ENCODE peak calls at places on chromosome 19, in eight cellular contexts. One of them, this sample, is unnamed.

GRCh38 chr19:367963-368623 is 23.5 kb upstream of the MIER2 start:
- DNase-seq in OCI-LY7: no peak
- DNase-seq in choroid plexus epithelial cell: no peak
- DNase-seq in ovary: no peak
- DNase-seq in psoas muscle: no peak
- DNase-seq in brain microvascular endothelial cell: no peak
- DNase-seq in esophagus muscularis mucosa: no peak
- DNase-seq in endothelial cell of umbilical vein: no peak
- DNase-seq in this sample: no peak

GRCh38 chr19:7533281-7533819 is 2.2 kb upstream of the PNPLA6 start:
- DNase-seq in ovary: peak; percentile 84
- DNase-seq in endothelial cell of umbilical vein: peak; percentile 51
- DNase-seq in esophagus muscularis mucosa: no peak
- DNase-seq in brain microvascular endothelial cell: no peak
- DNase-seq in choroid plexus epithelial cell: peak; percentile 67
- DNase-seq in OCI-LY7: no peak
- DNase-seq in psoas muscle: peak; percentile 80
- DNase-seq in this sample: no peak

GRCh38 chr19:47698631-47699359 is 14.4 kb upstream of the EHD2 start:
- DNase-seq in OCI-LY7: no peak
- DNase-seq in ovary: no peak
- DNase-seq in esophagus muscularis mucosa: no peak
- DNase-seq in endothelial cell of umbilical vein: no peak
- DNase-seq in psoas muscle: no peak
- DNase-seq in brain microvascular endothelial cell: no peak
- DNase-seq in choroid plexus epithelial cell: no peak
- DNase-seq in this sample: no peak

GRCh38 chr19:11463391-11463790 is 17.5 kb downstream of the ELAVL3 start:
- DNase-seq in choroid plexus epithelial cell: no peak
- DNase-seq in OCI-LY7: peak; percentile 38
- DNase-seq in esophagus muscularis mucosa: no peak
- DNase-seq in ovary: no peak
- DNase-seq in brain microvascular endothelial cell: no peak
- DNase-seq in psoas muscle: no peak
- DNase-seq in endothelial cell of umbilical vein: no peak
- DNase-seq in this sample: no peak

GRCh38 chr19:52897149-52897935 is at the start of gene ZNF320:
- DNase-seq in esophagus muscularis mucosa: peak; percentile 99
- DNase-seq in psoas muscle: peak; percentile 97
- DNase-seq in ovary: peak; percentile 98
- DNase-seq in choroid plexus epithelial cell: peak; percentile 94
- DNase-seq in OCI-LY7: peak; percentile 97
- DNase-seq in brain microvascular endothelial cell: peak; percentile 89
- DNase-seq in endothelial cell of umbilical vein: peak; percentile 96
- DNase-seq in this sample: peak; percentile 86

GRCh38 chr19:29211562-29212416 is 1.2 kb downstream of the UQCRFS1 start:
- DNase-seq in psoas muscle: no peak
- DNase-seq in brain microvascular endothelial cell: peak; percentile 9
- DNase-seq in OCI-LY7: no peak
- DNase-seq in choroid plexus epithelial cell: peak; percentile 31
- DNase-seq in endothelial cell of umbilical vein: no peak
- DNase-seq in ovary: no peak
- DNase-seq in esophagus muscularis mucosa: peak; percentile 68
- DNase-seq in this sample: no peak

GRCh38 chr19:38194061-38194701 is 29.8 kb downstream of the DPF1 start:
- DNase-seq in psoas muscle: no peak
- DNase-seq in choroid plexus epithelial cell: no peak
- DNase-seq in esophagus muscularis mucosa: no peak
- DNase-seq in OCI-LY7: no peak
- DNase-seq in brain microvascular endothelial cell: no peak
- DNase-seq in ovary: no peak
- DNase-seq in endothelial cell of umbilical vein: no peak
- DNase-seq in this sample: no peak

GRCh38 chr19:13366529-13367143 is 139.6 kb downstream of the CACNA1A start:
- DNase-seq in esophagus muscularis mucosa: no peak
- DNase-seq in choroid plexus epithelial cell: peak; percentile 24
- DNase-seq in ovary: no peak
- DNase-seq in endothelial cell of umbilical vein: peak; percentile 28
- DNase-seq in brain microvascular endothelial cell: no peak
- DNase-seq in OCI-LY7: peak; percentile 17
- DNase-seq in psoas muscle: no peak
- DNase-seq in this sample: no peak

GRCh38 chr19:27974082-27974513 is 1238.9 kb downstream of the UQCRFS1 start:
- DNase-seq in OCI-LY7: peak; percentile 31
- DNase-seq in brain microvascular endothelial cell: peak; percentile 4
- DNase-seq in psoas muscle: no peak
- DNase-seq in ovary: peak; percentile 16
- DNase-seq in endothelial cell of umbilical vein: no peak
- DNase-seq in esophagus muscularis mucosa: no peak
- DNase-seq in choroid plexus epithelial cell: peak; percentile 58
- DNase-seq in this sample: peak; percentile 18

DNA sequence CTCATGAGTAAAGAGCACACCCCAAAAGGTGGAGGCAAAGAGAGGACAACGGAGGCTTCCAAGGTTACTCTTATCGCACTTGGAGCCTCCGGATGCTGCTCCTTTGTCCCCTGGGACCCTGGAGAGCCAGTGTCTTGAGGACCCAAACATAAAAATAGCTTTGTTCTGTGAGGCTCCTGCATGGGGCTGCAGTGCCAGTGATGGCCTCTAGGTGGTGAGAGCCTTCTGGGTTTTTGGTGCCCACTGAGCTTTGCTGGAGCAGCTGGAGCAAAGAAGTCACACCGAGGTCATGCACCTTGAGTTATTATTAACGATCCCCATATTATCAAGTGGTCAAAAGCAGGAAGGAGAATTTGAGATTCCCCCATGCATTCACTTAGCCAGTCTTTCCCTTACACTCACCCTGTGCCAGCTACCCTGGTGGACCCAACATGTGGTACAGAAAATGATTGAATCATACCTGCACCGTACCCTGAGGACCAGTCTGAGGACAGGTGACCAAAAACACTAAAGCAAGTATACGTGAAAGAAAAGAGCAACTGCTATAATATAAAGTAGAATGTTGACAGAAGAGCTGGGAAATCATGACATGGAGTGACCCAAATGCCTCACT is 41.5 kb downstream of the ZNF682 start:
- DNase-seq in brain microvascular endothelial cell: no peak
- DNase-seq in esophagus muscularis mucosa: no peak
- DNase-seq in OCI-LY7: peak; percentile 56
- DNase-seq in ovary: peak; percentile 21
- DNase-seq in choroid plexus epithelial cell: no peak
- DNase-seq in endothelial cell of umbilical vein: no peak
- DNase-seq in psoas muscle: peak; percentile 14
- DNase-seq in this sample: no peak
- TF ChIP-seq CTCF in brain microvascular endothelial cell: peak; percentile 54
- TF ChIP-seq CTCF in esophagus muscularis mucosa: peak; percentile 87
- TF ChIP-seq CTCF in OCI-LY7: peak; percentile 86
- TF ChIP-seq CTCF in ovary: no peak
- TF ChIP-seq CTCF in choroid plexus epithelial cell: peak; percentile 47
- TF ChIP-seq CTCF in endothelial cell of umbilical vein: peak; percentile 12
- TF ChIP-seq CTCF in psoas muscle: peak; percentile 54
- TF ChIP-seq CTCF in this sample: peak; percentile 51

GRCh38 chr19:1651061-1651547 is 1.3 kb downstream of the TCF3 start:
- DNase-seq in choroid plexus epithelial cell: peak; percentile 48
- DNase-seq in brain microvascular endothelial cell: no peak
- DNase-seq in esophagus muscularis mucosa: no peak
- DNase-seq in psoas muscle: no peak
- DNase-seq in ovary: peak; percentile 56
- DNase-seq in OCI-LY7: peak; percentile 75
- DNase-seq in endothelial cell of umbilical vein: peak; percentile 42
- DNase-seq in this sample: peak; percentile 86
- H3K4me3 ChIP-seq in choroid plexus epithelial cell: peak overlapping the region; percentile 87
- H3K4me3 ChIP-seq in brain microvascular endothelial cell: peak overlapping the region; percentile 69
- H3K4me3 ChIP-seq in esophagus muscularis mucosa: peak overlapping the region; percentile 98
- H3K4me3 ChIP-seq in psoas muscle: peak overlapping the region; percentile 90
- H3K4me3 ChIP-seq in ovary: peak overlapping the region; percentile 49
- H3K4me3 ChIP-seq in OCI-LY7: peak overlapping the region; percentile 94
- H3K4me3 ChIP-seq in endothelial cell of umbilical vein: peak overlapping the region; percentile 89
- H3K4me3 ChIP-seq in this sample: peak overlapping the region; percentile 70

GRCh38 chr19:18587561-18587960 is 1.0 kb upstream of the REX1BD start:
- DNase-seq in endothelial cell of umbilical vein: no peak
- DNase-seq in ovary: no peak
- DNase-seq in psoas muscle: no peak
- DNase-seq in OCI-LY7: no peak
- DNase-seq in esophagus muscularis mucosa: no peak
- DNase-seq in brain microvascular endothelial cell: no peak
- DNase-seq in choroid plexus epithelial cell: no peak
- DNase-seq in this sample: no peak

GRCh38 chr19:18589380-18590272 is 1.0 kb downstream of the REX1BD start:
- DNase-seq in choroid plexus epithelial cell: peak; percentile 68
- DNase-seq in OCI-LY7: peak; percentile 80
- DNase-seq in psoas muscle: peak; percentile 75
- DNase-seq in esophagus muscularis mucosa: no peak
- DNase-seq in endothelial cell of umbilical vein: peak; percentile 54
- DNase-seq in brain microvascular endothelial cell: peak; percentile 42
- DNase-seq in ovary: peak; percentile 72
- DNase-seq in this sample: no peak

GRCh38 chr19:18587962-18588610 is 512 bp upstream of the REX1BD start:
- DNase-seq in psoas muscle: no peak
- DNase-seq in esophagus muscularis mucosa: no peak
- DNase-seq in ovary: no peak
- DNase-seq in OCI-LY7: no peak
- DNase-seq in endothelial cell of umbilical vein: no peak
- DNase-seq in choroid plexus epithelial cell: no peak
- DNase-seq in brain microvascular endothelial cell: no peak
- DNase-seq in this sample: no peak

GRCh38 chr19:18588611-18589379 is at the start of gene REX1BD:
- DNase-seq in psoas muscle: peak; percentile 88
- DNase-seq in endothelial cell of umbilical vein: peak; percentile 85
- DNase-seq in ovary: peak; percentile 88
- DNase-seq in esophagus muscularis mucosa: peak; percentile 96
- DNase-seq in brain microvascular endothelial cell: peak; percentile 54
- DNase-seq in OCI-LY7: peak; percentile 94
- DNase-seq in choroid plexus epithelial cell: peak; percentile 73
- DNase-seq in this sample: peak; percentile 93

GRCh38 chr19:18586311-18586710 is 2.3 kb upstream of the REX1BD start:
- DNase-seq in endothelial cell of umbilical vein: no peak
- DNase-seq in brain microvascular endothelial cell: no peak
- DNase-seq in choroid plexus epithelial cell: no peak
- DNase-seq in psoas muscle: no peak
- DNase-seq in ovary: no peak
- DNase-seq in OCI-LY7: peak; percentile 62
- DNase-seq in esophagus muscularis mucosa: no peak
- DNase-seq in this sample: no peak
- TF ChIP-seq CTCF in endothelial cell of umbilical vein: no peak
- TF ChIP-seq CTCF in brain microvascular endothelial cell: no peak
- TF ChIP-seq CTCF in choroid plexus epithelial cell: peak; percentile 15
- TF ChIP-seq CTCF in psoas muscle: no peak
- TF ChIP-seq CTCF in ovary: no peak
- TF ChIP-seq CTCF in OCI-LY7: peak; percentile 46
- TF ChIP-seq CTCF in esophagus muscularis mucosa: no peak
- TF ChIP-seq CTCF in this sample: peak; percentile 18

GRCh38 chr19:50719566-50719965 is at the start of gene SHANK1:
- DNase-seq in esophagus muscularis mucosa: no peak
- DNase-seq in ovary: peak; percentile 53
- DNase-seq in choroid plexus epithelial cell: no peak
- DNase-seq in endothelial cell of umbilical vein: no peak
- DNase-seq in OCI-LY7: no peak
- DNase-seq in brain microvascular endothelial cell: no peak
- DNase-seq in psoas muscle: no peak
- DNase-seq in this sample: no peak

GRCh38 chr19:50717891-50718254 is 1.7 kb downstream of the SHANK1 start:
- DNase-seq in ovary: no peak
- DNase-seq in choroid plexus epithelial cell: no peak
- DNase-seq in OCI-LY7: no peak
- DNase-seq in endothelial cell of umbilical vein: no peak
- DNase-seq in esophagus muscularis mucosa: no peak
- DNase-seq in psoas muscle: no peak
- DNase-seq in brain microvascular endothelial cell: no peak
- DNase-seq in this sample: no peak

GRCh38 chr19:50718255-50719118 is 1.1 kb downstream of the SHANK1 start:
- DNase-seq in esophagus muscularis mucosa: no peak
- DNase-seq in choroid plexus epithelial cell: no peak
- DNase-seq in ovary: peak; percentile 43
- DNase-seq in OCI-LY7: no peak
- DNase-seq in brain microvascular endothelial cell: no peak
- DNase-seq in psoas muscle: no peak
- DNase-seq in endothelial cell of umbilical vein: no peak
- DNase-seq in this sample: no peak

GRCh38 chr19:50720181-50720920 is 749 bp upstream of the SHANK1 start:
- DNase-seq in ovary: peak; percentile 28
- DNase-seq in psoas muscle: no peak
- DNase-seq in choroid plexus epithelial cell: no peak
- DNase-seq in endothelial cell of umbilical vein: no peak
- DNase-seq in esophagus muscularis mucosa: no peak
- DNase-seq in OCI-LY7: peak; percentile 41
- DNase-seq in brain microvascular endothelial cell: no peak
- DNase-seq in this sample: no peak

GRCh38 chr19:50719119-50719435 is 525 bp downstream of the SHANK1 start:
- DNase-seq in OCI-LY7: no peak
- DNase-seq in psoas muscle: no peak
- DNase-seq in ovary: no peak
- DNase-seq in endothelial cell of umbilical vein: no peak
- DNase-seq in esophagus muscularis mucosa: no peak
- DNase-seq in brain microvascular endothelial cell: no peak
- DNase-seq in choroid plexus epithelial cell: no peak
- DNase-seq in this sample: no peak
- H3K4me3 ChIP-seq in OCI-LY7: no peak overlapping the region
- H3K4me3 ChIP-seq in psoas muscle: peak overlapping the region; percentile 32
- H3K4me3 ChIP-seq in ovary: peak overlapping the region; percentile 31
- H3K4me3 ChIP-seq in endothelial cell of umbilical vein: peak overlapping the region; percentile 36
- H3K4me3 ChIP-seq in esophagus muscularis mucosa: peak overlapping the region; percentile 56
- H3K4me3 ChIP-seq in brain microvascular endothelial cell: peak overlapping the region; percentile 30
- H3K4me3 ChIP-seq in choroid plexus epithelial cell: peak overlapping the region; percentile 14
- H3K4me3 ChIP-seq in this sample: no peak overlapping the region

GRCh38 chr19:15173746-15174404 is 26.9 kb downstream of the NOTCH3 start:
- DNase-seq in psoas muscle: no peak
- DNase-seq in brain microvascular endothelial cell: no peak
- DNase-seq in OCI-LY7: peak; percentile 37
- DNase-seq in esophagus muscularis mucosa: no peak
- DNase-seq in ovary: no peak
- DNase-seq in endothelial cell of umbilical vein: no peak
- DNase-seq in choroid plexus epithelial cell: peak; percentile 37
- DNase-seq in this sample: no peak
- TF ChIP-seq CTCF in psoas muscle: no peak
- TF ChIP-seq CTCF in brain microvascular endothelial cell: peak; percentile 42
- TF ChIP-seq CTCF in OCI-LY7: peak; percentile 62
- TF ChIP-seq CTCF in esophagus muscularis mucosa: no peak
- TF ChIP-seq CTCF in ovary: no peak
- TF ChIP-seq CTCF in endothelial cell of umbilical vein: peak; percentile 6
- TF ChIP-seq CTCF in choroid plexus epithelial cell: peak; percentile 41
- TF ChIP-seq CTCF in this sample: peak; percentile 30

This sample was measured in GM06990.